ENCODE peak calls at places on chromosomes 16 and 17, in nine cellular contexts. One of them, this sample, is unnamed.

GRCh38 chr16:1045363-1046270 is 26.9 kb upstream of the SSTR5 start:
- DNase-seq in upper lobe of right lung: no peak
- DNase-seq in heart left ventricle: no peak
- DNase-seq in BE2C: no peak
- DNase-seq in transverse colon: no peak
- DNase-seq in cardiac muscle cell: no peak
- DNase-seq in neural progenitor cell: no peak
- DNase-seq in upper lobe of left lung: no peak
- DNase-seq in WERI-Rb-1: no peak
- DNase-seq in this sample: no peak

GRCh38 chr17:75404739-75405364 is 626 bp downstream of the GRB2 start:
- DNase-seq in neural progenitor cell: peak; percentile 68
- DNase-seq in upper lobe of right lung: peak; percentile 79
- DNase-seq in WERI-Rb-1: peak; percentile 54
- DNase-seq in transverse colon: peak; percentile 53
- DNase-seq in upper lobe of left lung: peak; percentile 40
- DNase-seq in heart left ventricle: peak; percentile 35
- DNase-seq in cardiac muscle cell: peak; percentile 20
- DNase-seq in BE2C: peak; percentile 53
- DNase-seq in this sample: no peak

GRCh38 chr17:35609831-35610230 is 22.7 kb downstream of the AP2B1 start:
- DNase-seq in BE2C: no peak
- DNase-seq in upper lobe of left lung: no peak
- DNase-seq in upper lobe of right lung: no peak
- DNase-seq in transverse colon: no peak
- DNase-seq in WERI-Rb-1: no peak
- DNase-seq in cardiac muscle cell: no peak
- DNase-seq in heart left ventricle: no peak
- DNase-seq in neural progenitor cell: no peak
- DNase-seq in this sample: no peak

GRCh38 chr17:51627776-51628175 is 367.4 kb downstream of the UTP18 start:
- DNase-seq in transverse colon: no peak
- DNase-seq in neural progenitor cell: no peak
- DNase-seq in upper lobe of right lung: no peak
- DNase-seq in BE2C: no peak
- DNase-seq in upper lobe of left lung: no peak
- DNase-seq in WERI-Rb-1: no peak
- DNase-seq in heart left ventricle: no peak
- DNase-seq in cardiac muscle cell: no peak
- DNase-seq in this sample: no peak

GRCh38 chr17:22692066-22692800 is 999.9 kb downstream of the KCNJ18 start:
- DNase-seq in cardiac muscle cell: no peak
- DNase-seq in upper lobe of left lung: no peak
- DNase-seq in BE2C: no peak
- DNase-seq in heart left ventricle: no peak
- DNase-seq in upper lobe of right lung: no peak
- DNase-seq in neural progenitor cell: no peak
- DNase-seq in transverse colon: no peak
- DNase-seq in WERI-Rb-1: no peak
- DNase-seq in this sample: no peak

GRCh38 chr17:20063665-20064648 is 54.8 kb downstream of the SPECC1 start:
- DNase-seq in upper lobe of left lung: peak; percentile 63
- DNase-seq in BE2C: no peak
- DNase-seq in neural progenitor cell: no peak
- DNase-seq in WERI-Rb-1: no peak
- DNase-seq in heart left ventricle: peak; percentile 65
- DNase-seq in cardiac muscle cell: peak; percentile 95
- DNase-seq in upper lobe of right lung: peak; percentile 67
- DNase-seq in transverse colon: peak; percentile 54
- DNase-seq in this sample: peak; percentile 68

GRCh38 chr17:77884019-77884418 is 74.5 kb upstream of the TNRC6C start:
- DNase-seq in heart left ventricle: no peak
- DNase-seq in BE2C: peak; percentile 95
- DNase-seq in WERI-Rb-1: peak; percentile 74
- DNase-seq in cardiac muscle cell: peak; percentile 29
- DNase-seq in transverse colon: no peak
- DNase-seq in neural progenitor cell: peak; percentile 90
- DNase-seq in upper lobe of right lung: no peak
- DNase-seq in upper lobe of left lung: no peak
- DNase-seq in this sample: no peak

GRCh38 chr16:11583889-11584565 is 2.7 kb downstream of the LITAF start:
- DNase-seq in neural progenitor cell: no peak
- DNase-seq in WERI-Rb-1: no peak
- DNase-seq in upper lobe of right lung: no peak
- DNase-seq in upper lobe of left lung: peak; percentile 58
- DNase-seq in cardiac muscle cell: no peak
- DNase-seq in heart left ventricle: no peak
- DNase-seq in BE2C: no peak
- DNase-seq in transverse colon: peak; percentile 67
- DNase-seq in this sample: no peak

GRCh38 chr17:76329664-76330063 is 21.6 kb upstream of the QRICH2 start:
- DNase-seq in transverse colon: no peak
- DNase-seq in WERI-Rb-1: no peak
- DNase-seq in neural progenitor cell: no peak
- DNase-seq in upper lobe of right lung: no peak
- DNase-seq in upper lobe of left lung: no peak
- DNase-seq in heart left ventricle: no peak
- DNase-seq in cardiac muscle cell: no peak
- DNase-seq in BE2C: no peak
- DNase-seq in this sample: no peak

GRCh38 chr16:10661236-10661635 is 33.5 kb downstream of the TEKT5 start:
- DNase-seq in cardiac muscle cell: no peak
- DNase-seq in transverse colon: no peak
- DNase-seq in BE2C: no peak
- DNase-seq in upper lobe of left lung: no peak
- DNase-seq in WERI-Rb-1: no peak
- DNase-seq in heart left ventricle: no peak
- DNase-seq in upper lobe of right lung: no peak
- DNase-seq in neural progenitor cell: no peak
- DNase-seq in this sample: no peak

GRCh38 chr16:14419817-14420216 is 210.2 kb downstream of the PARN start:
- DNase-seq in upper lobe of left lung: no peak
- DNase-seq in heart left ventricle: no peak
- DNase-seq in BE2C: no peak
- DNase-seq in upper lobe of right lung: no peak
- DNase-seq in neural progenitor cell: no peak
- DNase-seq in cardiac muscle cell: no peak
- DNase-seq in WERI-Rb-1: no peak
- DNase-seq in transverse colon: no peak
- DNase-seq in this sample: no peak

DNA sequence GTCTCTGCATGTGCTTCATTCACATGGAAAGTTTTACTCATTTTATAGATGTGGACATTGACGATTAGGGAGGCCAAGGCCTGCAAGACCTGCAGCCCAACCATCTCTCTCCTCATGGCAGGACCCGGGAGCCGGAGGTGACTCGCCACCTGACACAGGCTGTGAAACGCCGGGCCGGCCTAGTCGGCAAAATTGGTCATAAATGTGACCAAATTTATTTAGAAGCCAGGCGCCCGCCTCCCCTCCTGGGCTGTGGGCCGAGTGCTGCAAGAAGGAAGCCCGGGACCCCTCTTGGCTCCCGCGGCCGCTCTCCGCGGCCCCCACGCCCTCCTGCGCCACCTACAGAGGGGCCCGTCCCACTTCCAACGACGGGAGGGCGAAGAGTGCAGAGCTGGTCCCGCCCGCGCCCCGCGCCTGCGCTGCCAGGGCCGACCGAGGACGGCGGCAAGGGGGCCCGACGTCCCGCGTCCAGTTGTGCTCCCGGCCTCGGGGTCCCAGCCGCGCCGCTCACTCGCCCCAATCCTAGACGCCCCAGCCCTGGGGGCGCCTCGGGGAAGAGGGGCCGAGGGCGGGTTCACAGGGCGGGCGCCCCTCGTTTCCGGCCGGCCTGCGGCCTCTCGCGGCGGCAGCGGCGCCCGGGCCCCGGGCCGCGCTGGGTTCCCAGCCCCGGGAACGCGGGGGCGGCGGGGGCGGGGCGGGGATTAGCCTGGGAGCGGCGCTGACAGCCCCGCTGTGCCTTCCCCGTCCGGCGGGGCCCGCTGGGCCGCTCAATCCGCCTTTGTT is 47.5 kb downstream of the WNT3 start:
- DNase-seq in transverse colon: peak; percentile 54
- DNase-seq in neural progenitor cell: peak; percentile 92
- DNase-seq in WERI-Rb-1: peak; percentile 85
- DNase-seq in cardiac muscle cell: peak; percentile 52
- DNase-seq in BE2C: peak; percentile 58
- DNase-seq in upper lobe of left lung: peak; percentile 39
- DNase-seq in upper lobe of right lung: peak; percentile 80
- DNase-seq in heart left ventricle: peak; percentile 43
- DNase-seq in this sample: no peak
- TF ChIP-seq CTCF in transverse colon: no peak
- TF ChIP-seq CTCF in neural progenitor cell: no peak
- TF ChIP-seq CTCF in WERI-Rb-1: peak; percentile 14
- TF ChIP-seq CTCF in cardiac muscle cell: no peak
- TF ChIP-seq CTCF in BE2C: no peak
- TF ChIP-seq CTCF in upper lobe of left lung: no peak
- TF ChIP-seq CTCF in upper lobe of right lung: no peak
- TF ChIP-seq CTCF in heart left ventricle: no peak
- TF ChIP-seq CTCF in this sample: peak; percentile 24

DNA sequence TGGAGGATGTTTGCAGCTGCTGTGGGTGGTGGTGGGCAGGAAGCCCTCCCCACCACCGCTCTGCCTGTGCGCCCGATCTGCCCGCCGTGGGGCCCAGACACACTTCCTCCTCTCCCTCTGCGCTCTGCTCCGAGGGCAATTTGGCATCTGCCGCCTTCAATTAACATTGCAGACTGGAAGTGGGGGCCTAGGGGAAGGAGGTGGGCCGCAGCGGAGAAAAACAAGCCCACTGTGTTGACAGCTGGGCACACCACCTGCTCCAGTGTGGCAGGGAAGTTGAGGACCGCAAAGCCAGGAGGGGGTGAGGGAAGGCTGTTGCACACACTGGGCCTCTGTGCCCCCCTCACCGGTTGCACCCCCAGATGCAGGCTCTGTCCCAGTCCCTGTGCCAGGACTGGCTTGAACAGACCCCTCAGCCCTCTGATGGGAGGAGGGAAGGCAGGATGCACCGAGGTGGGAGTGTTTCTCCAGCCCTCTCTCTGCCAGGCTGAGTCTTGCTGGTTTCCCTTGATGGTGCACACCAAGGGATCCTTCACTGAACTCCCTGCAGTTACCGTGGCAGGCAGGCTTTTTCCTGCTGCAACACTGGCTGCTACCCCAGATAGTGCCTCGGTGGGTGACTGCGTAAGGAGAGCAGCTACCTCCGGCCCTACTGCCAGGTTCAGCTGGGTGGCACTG is 72.8 kb upstream of the MED9 start:
- DNase-seq in cardiac muscle cell: no peak
- DNase-seq in WERI-Rb-1: no peak
- DNase-seq in BE2C: peak; percentile 38
- DNase-seq in neural progenitor cell: no peak
- DNase-seq in heart left ventricle: no peak
- DNase-seq in upper lobe of right lung: peak; percentile 51
- DNase-seq in upper lobe of left lung: no peak
- DNase-seq in transverse colon: peak; percentile 45
- DNase-seq in this sample: no peak
- H3K4me3 ChIP-seq in cardiac muscle cell: no peak overlapping the region
- H3K4me3 ChIP-seq in WERI-Rb-1: no peak overlapping the region
- H3K4me3 ChIP-seq in BE2C: no peak overlapping the region
- H3K4me3 ChIP-seq in neural progenitor cell: no peak overlapping the region
- H3K4me3 ChIP-seq in heart left ventricle: no peak overlapping the region
- H3K4me3 ChIP-seq in upper lobe of right lung: no peak overlapping the region
- H3K4me3 ChIP-seq in upper lobe of left lung: no peak overlapping the region
- H3K4me3 ChIP-seq in transverse colon: no peak overlapping the region
- H3K4me3 ChIP-seq in this sample: no peak overlapping the region

DNA sequence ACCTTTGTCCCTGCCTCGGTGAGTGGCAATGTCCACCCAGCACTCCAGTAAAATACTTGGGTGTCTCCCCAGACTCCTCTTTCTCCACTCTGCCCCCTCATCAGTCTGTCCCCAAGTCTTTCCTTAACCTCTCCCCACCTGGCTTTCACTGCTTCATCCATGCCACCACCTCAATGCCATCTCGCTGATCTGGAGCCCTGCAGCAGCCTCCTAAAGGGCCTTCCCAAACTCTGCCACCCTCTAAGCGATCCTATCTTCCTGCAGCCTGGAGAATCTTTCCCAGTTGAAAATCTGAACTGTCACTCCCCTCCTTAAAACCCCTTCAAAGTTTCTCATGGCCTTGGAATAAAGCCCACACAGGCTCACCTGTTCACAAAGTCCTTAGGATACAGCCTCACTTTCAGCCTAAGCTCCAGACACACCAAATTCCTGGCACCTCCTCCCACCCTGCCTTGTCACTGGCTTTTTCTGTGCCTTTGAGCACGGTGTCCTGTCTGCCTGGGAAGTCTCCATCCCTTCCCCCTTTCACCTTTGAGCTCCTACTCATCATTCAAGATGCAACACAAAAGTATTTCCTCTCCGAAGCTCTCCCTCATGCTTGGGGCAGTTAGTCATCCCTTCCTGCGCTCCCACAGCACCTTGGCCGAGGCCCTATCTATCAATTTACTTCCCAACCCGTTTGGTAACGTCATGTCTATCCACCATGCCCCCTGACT is 2.8 kb downstream of the WNK4 start:
- DNase-seq in upper lobe of left lung: no peak
- DNase-seq in BE2C: no peak
- DNase-seq in upper lobe of right lung: no peak
- DNase-seq in heart left ventricle: no peak
- DNase-seq in neural progenitor cell: no peak
- DNase-seq in cardiac muscle cell: peak; percentile 81
- DNase-seq in transverse colon: no peak
- DNase-seq in WERI-Rb-1: no peak
- DNase-seq in this sample: no peak
- H3K27me3 ChIP-seq in upper lobe of left lung: peaks cover 18% of the 10 kb centered on the region
- H3K27me3 ChIP-seq in BE2C: peaks cover 77% of the 10 kb centered on the region
- H3K27me3 ChIP-seq in upper lobe of right lung: peaks cover 60% of the 10 kb centered on the region
- H3K27me3 ChIP-seq in heart left ventricle: peaks cover 63% of the 10 kb centered on the region
- H3K27me3 ChIP-seq in neural progenitor cell: peaks cover 46% of the 10 kb centered on the region
- H3K27me3 ChIP-seq in cardiac muscle cell: peaks cover 42% of the 10 kb centered on the region
- H3K27me3 ChIP-seq in transverse colon: peaks cover 62% of the 10 kb centered on the region
- H3K27me3 ChIP-seq in WERI-Rb-1: peaks cover 10% of the 10 kb centered on the region
- H3K27me3 ChIP-seq in this sample: no peaks in the 10 kb centered on the region

GRCh38 chr16:56332464-56333079 is 92.8 kb downstream of the AMFR start:
- DNase-seq in neural progenitor cell: peak; percentile 58
- DNase-seq in cardiac muscle cell: peak; percentile 67
- DNase-seq in upper lobe of left lung: peak; percentile 39
- DNase-seq in BE2C: no peak
- DNase-seq in WERI-Rb-1: peak; percentile 87
- DNase-seq in transverse colon: peak; percentile 67
- DNase-seq in heart left ventricle: peak; percentile 50
- DNase-seq in upper lobe of right lung: peak; percentile 75
- DNase-seq in this sample: no peak
- TF ChIP-seq CTCF in neural progenitor cell: peak; percentile 38
- TF ChIP-seq CTCF in cardiac muscle cell: peak; percentile 47
- TF ChIP-seq CTCF in upper lobe of left lung: peak; percentile 37
- TF ChIP-seq CTCF in BE2C: no peak
- TF ChIP-seq CTCF in WERI-Rb-1: peak; percentile 89
- TF ChIP-seq CTCF in transverse colon: no peak
- TF ChIP-seq CTCF in heart left ventricle: peak; percentile 38
- TF ChIP-seq CTCF in upper lobe of right lung: peak; percentile 23
- TF ChIP-seq CTCF in this sample: peak; percentile 63

This sample was measured in BJ.